ENCODE peak calls at places on chromosomes 7 and 10, in four cellular contexts. V, T, I and L are unnamed samples.

GRCh38 chr10:61341008-61341407 is 112.2 kb downstream of the TMEM26 start:
- DNase-seq in T (no peak), V (no peak), I (no peak), L (no peak)

GRCh38 chr10:35340975-35341374 is 4.7 kb downstream of the CCNY start:
- DNase-seq in V (no peak), I (no peak), T (no peak), L (no peak)

GRCh38 chr7:953547-954327 is 743 bp downstream of the ADAP1 start:
- DNase-seq in I (peak; percentile 29), T (peak; percentile 86), V (peak; percentile 77), L (peak; percentile 71)

GRCh38 chr7:118153551-118154177 is 30.3 kb upstream of the LSM8 start:
- DNase-seq in T (no peak), V (no peak), I (no peak), L (no peak)

GRCh38 chr10:95399167-95399566 is 108.4 kb upstream of the PDLIM1 start:
- DNase-seq in V (no peak), T (no peak), I (no peak), L (no peak)

GRCh38 chr7:111903797-111904196 is 302.4 kb downstream of the DOCK4 start:
- DNase-seq in I (no peak), T (no peak), V (no peak), L (no peak)

GRCh38 chr10:13270877-13271551 is 28.9 kb downstream of the PHYH start:
- DNase-seq in V (no peak), I (peak; percentile 23), T (no peak), L (no peak)

GRCh38 chr7:47428052-47428779 is 153.7 kb downstream of the TNS3 start:
- DNase-seq in I (no peak), V (no peak), T (no peak), L (no peak)

GRCh38 chr10:77836299-77836820 is 90.2 kb downstream of the DLG5 start:
- DNase-seq in V (peak; percentile 66), I (no peak), T (peak; percentile 74), L (peak; percentile 3)

GRCh38 chr10:79358811-79359210 is 11.5 kb downstream of the PPIF start:
- DNase-seq in T (no peak), V (peak; percentile 58), I (no peak), L (no peak)

GRCh38 chr7:63073736-63074135 is 924.9 kb upstream of the ZNF722 start:
- DNase-seq in I (no peak), V (no peak), T (no peak), L (no peak)

GRCh38 chr7:112484671-112485097 is 3.9 kb downstream of the LSMEM1 start:
- DNase-seq in T (no peak), V (no peak), I (peak; percentile 97), L (no peak)

GRCh38 chr7:35680403-35681013 is 14.4 kb downstream of the HERPUD2 start:
- DNase-seq in V (no peak), I (peak; percentile 17), T (no peak), L (no peak)

GRCh38 chr7:16816820-16817219 is 12.0 kb upstream of the AGR2 start:
- DNase-seq in I (no peak), T (no peak), V (no peak), L (no peak)

GRCh38 chr10:102611514-102612095 is 32.7 kb upstream of the TRIM8 start:
- DNase-seq in T (no peak), I (peak; percentile 61), V (peak; percentile 17), L (no peak)

GRCh38 chr7:12737836-12738235 is 50.4 kb downstream of the ARL4A start:
- DNase-seq in I (no peak), V (no peak), T (no peak), L (no peak)

GRCh38 chr7:11709240-11709639 is 122.8 kb downstream of the THSD7A start:
- DNase-seq in I (peak; percentile 8), T (no peak), V (no peak), L (no peak)

GRCh38 chr10:84820596-84820995 is 492.2 kb downstream of the CCSER2 start:
- DNase-seq in I (no peak), V (no peak), T (no peak), L (no peak)

GRCh38 chr10:5591336-5591824 is 66.6 kb downstream of the CALML3 start:
- DNase-seq in I (no peak), V (peak; percentile 34), T (peak; percentile 24), L (no peak)

GRCh38 chr10:52066383-52066782 is 247.7 kb upstream of the DKK1 start:
- DNase-seq in T (no peak), I (no peak), V (no peak), L (no peak)

GRCh38 chr7:119228482-119228881 is 1004.0 kb downstream of the ANKRD7 start:
- DNase-seq in T (no peak), V (no peak), I (no peak), L (no peak)

GRCh38 chr7:129798616-129799349 is 154.0 kb downstream of the UBE2H start:
- DNase-seq in I (no peak), T (no peak), V (no peak), L (no peak)

GRCh38 chr7:157413881-157414701 is 77.3 kb downstream of the DNAJB6 start:
- DNase-seq in T (no peak), V (no peak), I (no peak), L (no peak)

GRCh38 chr7:131235489-131236317 is 92.0 kb upstream of the MKLN1 start:
- DNase-seq in T (no peak), I (peak; percentile 100), V (no peak), L (peak; percentile 57)

GRCh38 chr7:157265051-157265450 is 71.8 kb upstream of the DNAJB6 start:
- DNase-seq in T (no peak), V (no peak), I (no peak), L (no peak)

GRCh38 chr10:116101616-116102015 is 171.4 kb downstream of the GFRA1 start:
- DNase-seq in I (peak; percentile 10), T (no peak), V (no peak), L (no peak)

GRCh38 chr10:31749981-31750850 is 178.4 kb downstream of the ARHGAP12 start:
- DNase-seq in V (no peak), I (peak; percentile 37), T (no peak), L (no peak)

GRCh38 chr10:33265621-33266020 is 68.8 kb downstream of the NRP1 start:
- DNase-seq in V (no peak), I (no peak), T (no peak), L (no peak)

GRCh38 chr7:157691521-157692155 is 354.8 kb downstream of the DNAJB6 start:
- DNase-seq in V (no peak), I (no peak), T (no peak), L (no peak)

GRCh38 chr10:65032867-65033769 is 1511.9 kb downstream of the REEP3 start:
- DNase-seq in V (no peak), T (no peak), I (no peak), L (no peak)

GRCh38 chr7:23520582-23520981 is 11.2 kb downstream of the TRA2A start:
- DNase-seq in T (no peak), I (no peak), V (no peak), L (no peak)

GRCh38 chr10:86648706-86649426 is 5.5 kb upstream of the OPN4 start:
- DNase-seq in V (no peak), I (peak; percentile 62), T (no peak), L (no peak)

GRCh38 chr10:18650618-18651017 is 769 bp downstream of the NSUN6 start:
- DNase-seq in V (no peak), T (no peak), I (no peak), L (no peak)

GRCh38 chr7:101693498-101694091 is 64.5 kb upstream of the MYL10 start:
- DNase-seq in I (no peak), V (no peak), T (no peak), L (no peak)

GRCh38 chr10:21511931-21512330 is 13.6 kb downstream of the SKIDA1 start:
- DNase-seq in T (no peak), I (no peak), V (no peak), L (no peak)

GRCh38 chr10:21509391-21510217 is 15.9 kb downstream of the SKIDA1 start:
- DNase-seq in T (no peak), V (peak; percentile 80), I (no peak), L (no peak)

GRCh38 chr10:21513035-21513434 is 12.4 kb downstream of the SKIDA1 start:
- DNase-seq in V (no peak), I (no peak), T (no peak), L (no peak)

GRCh38 chr10:21508987-21509334 is 16.5 kb downstream of the SKIDA1 start:
- DNase-seq in T (no peak), V (no peak), I (no peak), L (no peak)

GRCh38 chr10:21510218-21511070 is 15.0 kb downstream of the SKIDA1 start:
- DNase-seq in V (peak; percentile 67), I (no peak), T (no peak), L (no peak)
- H3K27ac ChIP-seq in V (peak overlapping the region; percentile 96), I (peak overlapping the region; percentile 33), T (peak overlapping the region; percentile 31), L (peak overlapping the region; percentile 80)

DNA sequence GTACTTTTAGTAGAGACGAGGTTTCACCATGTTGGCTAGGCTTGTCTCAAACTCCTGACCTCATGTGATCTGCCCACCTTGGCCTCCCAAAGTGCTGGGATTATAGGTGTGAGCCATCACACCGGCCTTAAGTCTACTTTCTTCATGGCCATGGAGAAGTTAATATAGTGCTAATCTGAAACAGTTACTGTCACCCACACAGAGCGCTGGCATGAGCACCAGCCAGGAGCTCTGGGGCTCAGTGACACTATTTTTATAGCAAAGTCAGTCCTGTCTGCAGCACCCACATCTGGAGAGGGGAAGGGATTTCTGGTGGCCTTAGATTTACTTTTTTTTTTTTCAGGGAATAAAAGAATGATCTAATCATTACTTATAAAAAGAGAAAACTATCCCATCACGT is 21.3 kb downstream of the DNAJC12 start:
- DNase-seq in V (no peak), I (no peak), T (no peak), L (no peak)
- H3K27ac ChIP-seq in V (no peak overlapping the region), I (no peak overlapping the region), T (no peak overlapping the region), L (no peak overlapping the region)

GRCh38 chr7:155580367-155580766 is 34.0 kb upstream of the CNPY1 start:
- DNase-seq in V (no peak), T (no peak), I (no peak), L (no peak)

GRCh38 chr7:155579565-155579964 is 33.2 kb upstream of the CNPY1 start:
- DNase-seq in I (no peak), V (peak; percentile 18), T (no peak), L (no peak)

GRCh38 chr7:155583636-155584035 is 37.3 kb upstream of the CNPY1 start:
- DNase-seq in I (no peak), V (peak; percentile 22), T (no peak), L (no peak)

GRCh38 chr7:155581954-155582353 is 35.6 kb upstream of the CNPY1 start:
- DNase-seq in V (peak; percentile 16), T (no peak), I (no peak), L (no peak)

DNA sequence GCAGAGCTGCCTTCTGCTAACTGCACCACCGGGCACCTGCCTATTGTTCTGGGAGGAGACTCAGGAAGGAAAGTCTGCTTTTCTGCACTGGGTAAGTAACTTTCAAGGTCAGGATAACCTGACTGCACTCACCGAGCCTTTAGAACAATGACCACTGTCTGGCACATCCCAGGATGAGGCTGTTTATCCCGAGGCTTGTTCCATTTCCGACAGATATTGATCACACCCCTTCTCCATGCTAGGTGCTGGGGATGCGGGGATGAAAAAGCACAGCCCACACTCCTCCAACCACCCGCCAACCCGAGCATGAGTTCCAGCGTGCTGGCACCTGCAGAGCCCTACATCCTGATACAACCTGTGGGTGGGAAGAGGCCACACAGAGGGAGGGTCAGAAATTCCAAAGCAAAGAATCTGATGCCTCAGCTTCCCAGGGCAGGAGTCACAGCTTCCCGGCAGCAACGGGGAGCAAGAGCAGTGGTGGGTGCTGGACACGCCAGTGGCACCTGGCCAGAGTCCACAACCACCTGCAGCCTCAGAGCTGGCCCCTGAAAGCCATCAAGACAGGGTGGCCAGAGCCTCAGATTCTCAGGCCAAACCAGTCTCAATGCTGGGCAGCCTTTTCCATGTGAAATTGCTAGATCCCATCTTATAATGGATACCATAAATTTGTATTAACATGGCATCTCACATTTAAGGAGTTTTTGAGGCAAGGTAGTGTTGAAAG is 34.9 kb upstream of the CNPY1 start:
- DNase-seq in I (no peak), V (peak; percentile 39), T (no peak), L (no peak)
- H3K27ac ChIP-seq in I (no peak overlapping the region), V (no peak overlapping the region), T (no peak overlapping the region), L (no peak overlapping the region)

GRCh38 chr10:132640326-132641125 is 102.9 kb downstream of the INPP5A start:
- DNase-seq in T (no peak), I (no peak), V (peak; percentile 24), L (no peak)
- H3K27ac ChIP-seq in T (no peak overlapping the region), I (no peak overlapping the region), V (no peak overlapping the region), L (peak overlapping the region; percentile 46)